ENCODE peak calls at places on chromosomes 3 and 15, in eight cellular contexts. I is psoas muscle, R is PC-3, Y is heart left ventricle, F is SK-N-SH, P is cardiac muscle cell, G is heart right ventricle, B is IMR-90. O is an unnamed sample.
A peak's percentile ranks its signal among the peaks of the same experiment; 100 is the strongest.

GRCh38 chr15:94722025-94722636 is 490.8 kb downstream of the MCTP2 start:
- DNase-seq in G (no peak), B (no peak), P (no peak), I (no peak), F (no peak), Y (no peak), R (peak; percentile 2), O (no peak)

GRCh38 chr3:31724681-31725080 is 192.0 kb downstream of the STT3B start:
- DNase-seq in F (peak; percentile 16), P (peak; percentile 22), G (no peak), Y (no peak), I (no peak), B (peak; percentile 62), R (peak; percentile 59), O (no peak)

GRCh38 chr3:18441521-18441920 is 16.4 kb upstream of the SATB1 start:
- DNase-seq in F (no peak), Y (no peak), I (no peak), G (no peak), B (no peak), P (no peak), R (no peak), O (no peak)

GRCh38 chr15:88621789-88622604 is 857 bp downstream of the AEN start:
- DNase-seq in R (peak; percentile 62), G (no peak), B (peak; percentile 67), F (no peak), Y (no peak), P (no peak), I (no peak), O (no peak)

GRCh38 chr3:195450731-195451229 is 8.0 kb upstream of the ACAP2 start:
- DNase-seq in B (peak; percentile 91), F (no peak), R (no peak), G (no peak), P (peak; percentile 94), I (peak; percentile 15), Y (no peak), O (peak; percentile 74)

GRCh38 chr3:71226565-71227281 is 356.8 kb downstream of the FOXP1 start:
- DNase-seq in I (peak; percentile 44), Y (peak; percentile 61), F (no peak), P (peak; percentile 56), R (no peak), G (peak; percentile 50), B (peak; percentile 82), O (no peak)

GRCh38 chr3:198071602-198072285 is 111.7 kb downstream of the LMLN start:
- DNase-seq in P (peak; percentile 75), B (peak; percentile 97), R (peak; percentile 84), F (no peak), G (no peak), Y (no peak), I (no peak), O (no peak)

GRCh38 chr15:60255390-60255789 is 142.4 kb downstream of the ANXA2 start:
- DNase-seq in B (no peak), I (no peak), Y (no peak), P (no peak), G (no peak), F (no peak), R (peak; percentile 89), O (no peak)

GRCh38 chr3:6542795-6543194 is 318.1 kb upstream of the GRM7 start:
- DNase-seq in Y (no peak), B (no peak), F (no peak), R (no peak), P (no peak), I (no peak), G (no peak), O (no peak)

GRCh38 chr3:28188686-28189085 is 52.7 kb upstream of the CMC1 start:
- DNase-seq in Y (no peak), G (no peak), P (no peak), I (no peak), R (no peak), B (no peak), F (no peak), O (no peak)

GRCh38 chr3:59247402-59247841 is 197.6 kb upstream of the CFAP20DC start:
- DNase-seq in G (no peak), R (peak; percentile 98), P (no peak), F (no peak), I (no peak), Y (no peak), B (peak; percentile 52), O (no peak)

DNA sequence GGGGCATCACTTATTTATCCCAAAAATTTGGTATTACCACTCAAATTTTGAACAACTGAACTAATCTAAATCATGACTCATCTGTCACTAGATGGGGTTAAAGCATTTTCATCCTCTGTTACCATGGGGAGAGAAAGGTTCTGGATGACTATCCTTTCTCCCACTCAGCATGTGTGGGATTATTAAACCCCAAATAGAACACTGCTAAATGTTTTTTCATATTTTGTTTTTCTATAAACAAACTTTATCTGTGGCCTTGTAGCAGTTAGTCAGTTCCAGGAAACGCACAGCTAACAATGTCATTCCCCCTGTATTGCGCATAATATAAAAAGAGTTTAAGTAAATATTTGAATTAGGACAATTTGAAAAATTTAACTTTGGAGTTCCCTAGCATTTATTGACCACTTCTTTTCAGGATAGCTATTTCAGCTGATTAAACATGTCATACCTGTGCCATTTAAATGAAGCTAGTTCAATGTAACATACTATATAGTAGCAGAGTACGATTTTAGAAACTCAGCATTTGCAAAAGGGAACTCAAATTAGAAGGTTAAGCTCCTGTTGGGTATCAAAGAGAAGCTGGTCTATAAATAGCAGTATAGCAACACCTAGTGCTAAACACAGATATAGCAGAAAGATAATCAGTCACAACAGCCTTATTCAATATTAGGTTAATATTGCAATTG is 9.2 kb upstream of the TMEM212 start:
- DNase-seq in F (no peak), I (no peak), R (peak; percentile 69), P (peak; percentile 66), Y (no peak), G (no peak), B (peak; percentile 87), O (no peak)
- H3K4me1 ChIP-seq in F (peaks cover 8% of the 10 kb centered on the region), I (peaks cover 20% of the 10 kb centered on the region), R (peaks cover 38% of the 10 kb centered on the region), P (peaks cover 36% of the 10 kb centered on the region), Y (peaks cover 26% of the 10 kb centered on the region), G (peaks cover 9% of the 10 kb centered on the region), B (peaks cover 8% of the 10 kb centered on the region), O (no peaks in the 10 kb centered on the region)

GRCh38 chr15:34358367-34358766 is 8.6 kb downstream of the LPCAT4 start:
- DNase-seq in P (no peak), Y (no peak), G (no peak), F (peak; percentile 41), B (no peak), I (no peak), R (peak; percentile 44), O (no peak)
- TF ChIP-seq CTCF in P (peak; percentile 15), Y (no peak), G (no peak), F (peak; percentile 45), B (peak; percentile 18), I (no peak), R (peak; percentile 62), O (no peak)

DNA sequence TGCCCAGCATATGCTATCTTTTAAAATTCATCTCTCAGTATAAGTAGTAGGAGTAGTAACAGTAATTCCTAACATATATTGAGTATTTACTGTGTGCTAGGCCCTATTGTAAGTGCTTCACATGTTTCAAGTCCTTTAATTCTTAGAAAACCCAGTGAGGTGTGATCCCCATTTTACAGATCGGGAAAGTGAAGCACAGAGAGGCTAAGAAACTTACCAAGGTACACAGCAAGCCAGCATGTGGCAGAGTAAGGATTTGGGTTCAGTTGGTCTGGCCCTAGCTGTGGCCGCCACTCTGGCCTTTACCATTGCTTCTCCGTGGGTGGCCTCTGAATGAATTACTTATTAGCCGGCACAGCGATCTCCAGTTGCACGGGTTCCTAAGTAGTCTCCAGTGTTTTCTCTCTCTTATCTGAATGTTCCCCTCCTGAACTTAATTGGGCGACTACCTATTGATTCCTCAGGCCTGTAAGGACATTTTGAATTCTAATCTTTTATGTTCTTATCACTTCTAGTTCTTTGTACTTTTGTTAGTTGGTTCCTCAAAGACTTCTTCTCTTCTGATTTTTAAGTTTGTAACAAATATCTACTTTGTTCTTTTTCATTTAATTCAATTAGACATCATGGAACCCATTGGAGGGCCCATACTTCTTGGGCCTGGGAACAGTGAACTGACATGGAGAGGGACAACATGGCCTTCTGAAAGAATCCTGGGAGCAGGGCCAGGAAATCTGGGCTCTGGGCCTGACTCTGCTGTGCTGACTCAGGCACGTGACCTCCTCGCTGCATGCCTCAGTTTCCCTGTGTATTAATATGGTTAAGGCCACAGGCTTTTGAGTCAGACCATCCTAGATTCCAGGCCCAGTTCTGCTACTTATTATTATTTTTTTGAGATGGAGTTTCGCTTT is 11.6 kb downstream of the CLCN2 start:
- DNase-seq in B (no peak), R (no peak), F (no peak), G (no peak), Y (no peak), I (no peak), P (no peak), O (no peak)
- H3K36me3 ChIP-seq in B (peaks cover 20% of the 10 kb centered on the region), R (peaks cover 9% of the 10 kb centered on the region), F (peaks cover 3% of the 10 kb centered on the region), G (peaks cover 24% of the 10 kb centered on the region), Y (no peaks in the 10 kb centered on the region), I (peaks cover 7% of the 10 kb centered on the region), P (no peaks in the 10 kb centered on the region), O (peaks cover 5% of the 10 kb centered on the region)

GRCh38 chr15:92892201-92892555 is 7.9 kb upstream of the CHD2 start:
- DNase-seq in G (no peak), F (no peak), B (no peak), I (no peak), P (no peak), R (no peak), Y (no peak), O (no peak)
- H3K4me1 ChIP-seq in G (peaks cover 39% of the 10 kb centered on the region), F (peaks cover 3% of the 10 kb centered on the region), B (peaks cover 3% of the 10 kb centered on the region), I (peaks cover 64% of the 10 kb centered on the region), P (peaks cover 25% of the 10 kb centered on the region), R (peaks cover 3% of the 10 kb centered on the region), Y (peaks cover 37% of the 10 kb centered on the region), O (peaks cover 83% of the 10 kb centered on the region)

DNA sequence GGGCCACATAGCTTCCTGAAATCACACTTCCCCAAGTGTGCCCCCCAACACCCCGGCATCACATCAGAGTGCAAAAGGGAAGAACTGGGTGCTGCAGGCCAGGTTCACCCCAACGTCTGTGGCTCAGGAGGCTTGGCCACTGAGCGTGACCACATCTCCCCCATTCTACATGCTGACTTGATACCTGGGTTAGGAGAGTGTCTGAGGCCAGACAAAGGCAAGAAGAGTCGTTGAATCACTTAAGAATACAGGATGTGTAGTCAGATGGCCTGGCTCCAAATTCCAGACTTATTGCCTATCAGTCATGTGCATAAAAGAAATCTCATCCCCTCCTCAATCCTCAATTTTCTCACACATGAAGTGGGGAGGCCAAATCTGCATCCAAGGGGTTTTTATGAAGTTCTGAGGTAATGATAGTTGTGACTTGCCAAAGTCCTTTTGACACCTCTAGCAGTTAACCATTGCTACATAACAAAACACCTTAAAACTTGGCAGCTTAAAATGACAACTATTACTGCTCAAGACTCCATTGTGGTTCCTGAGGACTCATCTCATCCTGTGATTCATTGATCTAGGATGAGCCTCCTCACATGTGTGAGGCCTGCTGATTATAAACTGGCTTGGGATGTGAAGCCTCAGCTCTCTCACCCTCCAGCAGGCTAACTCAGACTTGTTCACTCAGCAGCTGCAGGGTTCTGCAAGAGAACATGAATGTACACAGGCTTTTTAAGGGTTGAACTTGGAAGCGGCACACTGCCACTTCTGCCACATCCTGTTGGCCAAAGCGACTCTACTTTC is 138.8 kb upstream of the TLE3 start:
- DNase-seq in B (peak; percentile 81), R (peak; percentile 66), F (no peak), I (no peak), P (peak; percentile 55), Y (no peak), G (no peak), O (no peak)
- TF ChIP-seq CTCF in B (no peak), R (no peak), F (no peak), I (no peak), P (no peak), Y (no peak), G (no peak), O (no peak)

DNA sequence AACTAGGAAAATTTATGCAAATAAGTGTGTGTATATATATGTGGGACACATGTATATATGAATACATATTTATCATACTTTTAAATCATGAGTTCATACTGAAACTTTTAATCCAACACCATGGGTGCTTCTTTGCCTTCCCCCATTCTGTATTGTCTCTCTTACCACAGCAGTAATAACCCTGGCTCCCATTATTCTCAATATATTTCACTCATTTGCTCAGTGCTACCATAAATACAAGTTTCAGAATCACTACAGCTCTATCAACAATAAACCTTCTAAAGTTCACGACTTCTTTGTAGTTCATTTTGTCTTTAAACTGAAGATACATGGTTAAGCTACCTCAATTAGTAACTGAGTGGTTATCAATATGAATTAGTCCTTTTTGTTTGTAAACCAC is 82.2 kb downstream of the PCCB start:
- DNase-seq in R (no peak), I (no peak), F (no peak), G (no peak), Y (no peak), B (no peak), P (no peak), O (no peak)
- H3K36me3 ChIP-seq in R (no peaks in the 10 kb centered on the region), I (peaks cover 69% of the 10 kb centered on the region), F (peaks cover 23% of the 10 kb centered on the region), G (peaks cover 85% of the 10 kb centered on the region), Y (no peaks in the 10 kb centered on the region), B (peaks cover 22% of the 10 kb centered on the region), P (peaks cover 18% of the 10 kb centered on the region), O (peaks cover 51% of the 10 kb centered on the region)

O was measured in tibial artery.